ENCODE peak calls at places on chromosomes 3 and 15, in five cellular contexts. Q, G, W, X and V are unnamed samples.

GRCh38 chr3:69741057-69741830 is 2.0 kb downstream of the MITF start:
- DNase-seq in G (no peak), W (no peak), X (no peak), Q (no peak), V (no peak)

GRCh38 chr3:150921207-150921606 is 16.0 kb upstream of the MINDY4B start:
- DNase-seq in Q (no peak), W (no peak), X (no peak), G (no peak), V (no peak)

GRCh38 chr15:42121667-42122066 is 27.3 kb upstream of the PLA2G4D start:
- DNase-seq in X (no peak), Q (no peak), W (no peak), G (no peak), V (no peak)

GRCh38 chr3:37537914-37538691 is 323.6 kb upstream of the CTDSPL start:
- DNase-seq in X (peak), W (no peak), G (no peak), Q (no peak), V (no peak)

GRCh38 chr15:66882251-66883020 is 180.4 kb downstream of the SMAD6 start:
- DNase-seq in Q (no peak), G (peak), X (no peak), W (no peak), V (no peak)

GRCh38 chr15:81859737-81860516 is 185.9 kb downstream of the MEX3B start:
- DNase-seq in G (no peak), X (no peak), W (no peak), Q (no peak), V (no peak)

GRCh38 chr3:179829391-179829790 is 176.6 kb downstream of the USP13 start:
- DNase-seq in X (no peak), Q (no peak), W (no peak), G (no peak), V (no peak)

GRCh38 chr3:27633224-27633545 is 88.9 kb downstream of the EOMES start:
- DNase-seq in W (no peak), Q (peak), G (no peak), X (no peak), V (no peak)

GRCh38 chr3:155426524-155427230 is 133.2 kb upstream of the STRIT1 start:
- DNase-seq in Q (no peak), G (no peak), X (no peak), W (no peak), V (no peak)

GRCh38 chr3:104359546-104359945 is 1007.2 kb upstream of the ALCAM start:
- DNase-seq in X (no peak), W (peak), G (no peak), Q (no peak), V (peak)

GRCh38 chr3:43782541-43782940 is 91.8 kb downstream of the ABHD5 start:
- DNase-seq in G (peak), X (no peak), Q (no peak), W (no peak), V (no peak)

GRCh38 chr15:47466357-47466756 is 250.9 kb upstream of the SEMA6D start:
- DNase-seq in X (no peak), W (peak), Q (no peak), G (no peak), V (no peak)

GRCh38 chr3:60756231-60756630 is 495.0 kb downstream of the FHIT start:
- DNase-seq in G (no peak), Q (no peak), X (no peak), W (no peak), V (no peak)

GRCh38 chr15:78216276-78217229 is 17.8 kb downstream of the ACSBG1 start:
- DNase-seq in Q (peak), G (peak), W (no peak), X (peak), V (peak)

GRCh38 chr3:62926494-62926893 is 51.3 kb upstream of the CADPS start:
- DNase-seq in X (no peak), Q (no peak), W (no peak), G (no peak), V (no peak)

GRCh38 chr15:53976844-53977392 is 1.3 kb upstream of the UNC13C start:
- DNase-seq in Q (peak), G (no peak), W (no peak), X (no peak), V (no peak)

GRCh38 chr3:134992586-134992985 is 197.5 kb downstream of the EPHB1 start:
- DNase-seq in W (no peak), G (no peak), X (no peak), Q (no peak), V (no peak)

GRCh38 chr3:188052229-188052965 is 101.6 kb upstream of the LPP start:
- DNase-seq in X (peak), W (no peak), G (peak), Q (no peak), V (no peak)

GRCh38 chr3:33467786-33468185 is 27.6 kb upstream of the UBP1 start:
- DNase-seq in W (no peak), Q (no peak), G (no peak), X (no peak), V (no peak)

GRCh38 chr3:48696156-48696555 is 10.4 kb upstream of the NCKIPSD start:
- DNase-seq in W (no peak), X (no peak), G (no peak), Q (no peak), V (no peak)

GRCh38 chr3:48694610-48695051 is 8.9 kb upstream of the NCKIPSD start:
- DNase-seq in X (peak), Q (no peak), G (peak), W (no peak), V (peak)

GRCh38 chr3:48695113-48695753 is 9.5 kb upstream of the NCKIPSD start:
- DNase-seq in W (no peak), X (peak), Q (no peak), G (peak), V (no peak)

GRCh38 chr3:48692551-48692950 is 6.8 kb upstream of the NCKIPSD start:
- DNase-seq in W (no peak), Q (no peak), G (no peak), X (no peak), V (no peak)

DNA sequence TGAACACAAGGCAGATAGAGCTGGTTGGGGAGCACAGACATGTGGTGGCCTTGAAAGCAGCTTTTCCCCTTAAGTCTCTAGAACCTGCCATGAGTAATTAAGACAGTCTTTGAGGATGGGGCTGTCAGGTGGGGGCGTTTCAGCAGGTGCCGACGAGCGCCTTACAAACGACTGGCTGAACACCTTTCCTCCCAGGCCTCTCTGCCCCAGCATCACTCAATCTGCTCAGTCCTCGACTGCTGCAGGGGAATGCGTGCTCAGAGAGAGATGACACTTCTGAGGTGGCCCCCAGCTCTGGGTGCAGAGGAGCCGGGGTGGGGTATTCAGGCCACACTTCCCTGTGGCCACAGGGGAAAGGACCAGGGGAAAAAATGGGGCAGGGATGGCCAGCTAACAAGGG is 8.1 kb upstream of the NCKIPSD start:
- DNase-seq in W (no peak), G (no peak), Q (no peak), X (no peak), V (no peak)
- H3K4me3 ChIP-seq in W (no peak), G (peak), Q (no peak), X (peak), V (no peak)

GRCh38 chr3:46460051-46460450 is 4.7 kb downstream of the LTF start:
- DNase-seq in G (no peak), X (no peak), Q (no peak), W (no peak), V (no peak)

GRCh38 chr3:46463120-46463867 is 1.4 kb downstream of the LTF start:
- DNase-seq in W (no peak), G (peak), X (peak), Q (no peak), V (no peak)

GRCh38 chr3:46463868-46464241 is 850 bp downstream of the LTF start:
- DNase-seq in G (no peak), Q (no peak), X (no peak), W (no peak), V (no peak)

GRCh38 chr3:46464326-46465195 is at the start of gene LTF:
- DNase-seq in Q (no peak), G (peak), X (no peak), W (no peak), V (no peak)

GRCh38 chr3:46461971-46462910 is 2.5 kb downstream of the LTF start:
- DNase-seq in G (peak), X (no peak), W (no peak), Q (no peak), V (no peak)
- TF ChIP-seq CTCF in G (no peak), X (peak), W (no peak), Q (no peak), V (peak)

DNA sequence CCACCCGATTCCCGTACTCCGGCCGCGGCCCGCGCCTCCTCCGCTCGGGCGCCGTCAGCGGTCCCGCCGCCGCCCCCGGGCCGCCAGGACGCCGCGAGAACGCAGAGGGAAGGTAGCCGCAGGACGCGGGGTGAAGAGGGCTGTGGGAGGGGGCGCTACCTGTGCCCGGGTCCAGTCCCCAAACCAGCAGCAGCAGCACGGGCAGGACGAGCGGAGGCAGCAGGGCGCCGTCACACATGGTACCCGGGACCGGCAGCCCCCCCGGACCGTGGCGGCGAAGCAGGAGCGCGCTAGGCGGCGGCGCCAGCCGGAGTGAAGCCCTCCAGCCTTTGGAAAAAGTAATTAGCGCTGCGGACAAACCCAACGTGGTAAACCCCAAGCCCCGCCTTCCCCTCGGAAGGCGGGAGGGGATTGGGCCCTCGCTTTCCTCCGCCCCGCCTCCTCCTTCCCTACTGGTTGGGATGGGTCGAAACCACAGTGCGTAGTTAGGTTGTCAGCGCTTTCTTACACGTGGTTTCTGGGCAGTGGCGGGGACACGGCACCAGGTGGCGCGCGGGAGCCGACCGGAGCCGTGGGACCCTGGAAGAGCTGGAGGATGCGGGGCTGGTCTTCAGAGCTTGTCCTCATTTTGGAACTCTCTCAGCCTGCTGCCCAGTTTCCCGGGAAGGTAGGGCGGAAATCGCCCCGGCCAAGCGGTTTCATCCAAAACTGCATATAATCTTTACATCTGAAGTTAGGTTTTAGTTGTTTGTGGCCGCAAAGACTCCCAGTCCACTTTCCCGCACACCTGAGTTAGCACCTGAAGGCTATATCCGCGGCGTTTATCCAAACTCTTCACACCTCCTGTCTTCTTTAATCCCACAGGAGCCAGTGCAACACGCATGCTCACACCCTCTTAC is at the start of gene ADAMTS17:
- DNase-seq in G (peak), Q (peak), X (peak), W (no peak), V (peak)
- H3K4me3 ChIP-seq in G (peak), Q (no peak), X (peak), W (peak), V (peak)

GRCh38 chr15:90101969-90102890 is at the start of gene IDH2:
- DNase-seq in X (peak), W (no peak), Q (peak), G (no peak), V (no peak)
- TF ChIP-seq CTCF in X (no peak), W (no peak), Q (no peak), G (no peak), V (no peak)

GRCh38 chr15:71804695-71805470 is 5.5 kb upstream of the NR2E3 start:
- DNase-seq in W (no peak), G (no peak), Q (peak), X (no peak), V (no peak)
- H3K4me3 ChIP-seq in W (no peak), G (no peak), Q (peak), X (no peak), V (no peak)

DNA sequence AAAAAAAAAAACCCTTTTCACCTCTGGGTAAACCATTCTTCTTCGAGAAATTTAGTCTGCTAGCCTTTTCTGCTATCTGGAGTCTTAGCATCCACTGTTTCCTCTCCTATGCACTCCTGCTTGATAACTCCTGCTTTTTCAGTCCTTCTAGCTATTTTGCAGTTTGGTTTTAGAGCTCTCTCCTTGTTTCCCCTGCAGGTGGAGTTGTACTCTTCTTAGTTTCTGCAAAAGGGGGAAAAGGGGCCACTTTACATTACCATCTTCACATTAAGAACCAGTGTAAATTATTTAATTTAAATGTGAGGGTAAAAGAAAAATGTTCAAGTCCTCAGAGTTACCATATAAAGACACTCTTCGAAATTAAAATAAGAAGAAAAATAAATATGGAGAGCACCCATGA is 23.6 kb upstream of the MYLK start:
- DNase-seq in G (no peak), X (no peak), Q (no peak), W (no peak), V (no peak)
- TF ChIP-seq CTCF in G (no peak), X (no peak), Q (no peak), W (no peak), V (peak)

DNA sequence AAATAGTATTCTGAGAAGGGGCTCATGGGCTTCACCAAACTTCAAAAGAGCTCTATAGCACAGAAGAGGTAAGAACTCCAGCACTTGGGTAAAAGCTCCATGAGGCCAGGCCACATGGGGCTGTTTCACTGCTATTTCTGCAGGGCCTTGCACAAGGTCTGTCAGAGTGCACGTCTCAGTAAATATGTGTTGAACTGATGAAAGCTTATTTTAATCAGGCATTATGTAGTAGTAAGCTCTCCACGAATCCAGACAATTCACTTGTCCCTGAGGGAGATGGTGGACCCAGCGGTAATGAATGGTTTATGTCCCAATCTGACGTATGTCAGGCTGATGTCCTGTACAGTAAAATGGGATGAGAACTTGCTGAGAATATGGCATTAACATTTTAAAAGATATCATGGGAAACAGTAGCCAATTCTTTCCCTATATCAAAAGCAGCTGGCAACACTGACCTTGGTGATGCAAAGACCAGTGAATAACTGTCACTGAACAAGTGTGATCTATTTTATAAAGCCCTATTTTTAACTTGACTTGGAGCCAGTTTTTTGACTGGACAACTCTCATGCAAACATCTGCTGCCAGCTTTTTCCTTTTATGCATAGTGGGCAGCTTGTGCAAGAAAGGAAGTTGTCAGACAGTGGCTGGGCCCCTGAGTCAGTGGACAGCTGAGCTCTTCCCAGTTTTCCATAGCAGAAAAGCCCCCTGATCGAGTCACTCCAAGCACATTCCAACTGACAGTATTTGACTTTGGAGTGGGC is 519.8 kb upstream of the MDFIC2 start:
- DNase-seq in Q (no peak), G (no peak), X (no peak), W (peak), V (no peak)
- H3K4me3 ChIP-seq in Q (no peak), G (no peak), X (no peak), W (no peak), V (no peak)

DNA sequence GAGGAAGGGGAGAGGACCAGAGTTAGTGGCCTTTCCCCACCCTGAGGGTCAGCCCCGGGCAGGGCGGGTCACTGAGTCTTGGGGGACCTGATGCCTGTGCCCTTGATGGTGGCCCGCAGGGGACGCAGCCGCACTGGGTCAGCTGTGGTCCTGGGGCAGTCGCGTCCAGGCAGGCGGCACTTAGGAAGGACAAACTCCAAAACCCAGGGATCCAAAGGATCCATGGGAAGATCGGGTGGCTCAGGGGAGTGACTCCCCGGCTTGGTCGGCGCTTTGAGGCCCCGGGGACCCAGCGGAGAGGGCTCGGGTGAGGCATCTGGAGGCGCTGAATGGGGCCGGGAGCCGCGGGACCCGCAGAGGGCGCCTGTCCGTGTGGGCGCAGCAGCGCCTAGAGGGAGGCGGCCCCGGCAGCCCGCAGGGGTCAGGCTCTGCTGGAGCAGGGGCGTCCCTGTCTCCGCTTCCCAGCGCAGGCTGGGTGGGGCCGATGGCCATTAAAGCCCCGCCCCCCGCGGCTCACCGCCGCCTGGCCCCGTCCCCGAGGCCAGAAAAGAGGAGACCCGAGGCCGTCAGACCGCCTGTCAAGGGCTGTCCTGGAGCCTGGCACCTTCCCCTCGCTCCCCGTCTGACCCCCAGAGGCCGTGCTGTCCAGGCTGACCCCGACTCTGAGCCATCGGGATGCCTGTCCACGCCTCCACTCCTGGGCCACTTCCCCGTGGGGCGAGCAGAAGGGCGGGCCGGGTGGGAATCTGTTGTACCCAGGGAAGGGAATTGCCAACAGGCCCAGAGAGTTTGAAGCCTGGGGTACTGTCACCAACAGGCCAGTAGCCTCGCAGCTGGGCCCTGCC is 17.4 kb downstream of the CIDEC start:
- DNase-seq in Q (no peak), G (no peak), X (peak), W (no peak), V (no peak)
- TF ChIP-seq CTCF in Q (no peak), G (peak), X (peak), W (peak), V (peak)